ENCODE peak calls at places on chromosome 3, in four cellular contexts. One of them, this sample, is unnamed.
A peak's percentile ranks its signal among the peaks of the same experiment; 100 is the strongest.

GRCh38 chr3:106299300-106300098 is 430.7 kb upstream of the CBLB start:
- DNase-seq in stimulated activated CD4-positive, alpha-beta T cell treated with anti-CD3 and anti-CD28 coated beads, Interleukin-12 subunit alpha, Interleukin-12 subunit beta, amount 100 ng/mL, for 4 hours: no peak
- DNase-seq in hypothalamus: no peak
- DNase-seq in fibroblast of pulmonary artery: peak; percentile 34
- DNase-seq in this sample: no peak

GRCh38 chr3:57015912-57016311 is 44.6 kb upstream of the SPATA12 start:
- DNase-seq in stimulated activated CD4-positive, alpha-beta T cell treated with anti-CD3 and anti-CD28 coated beads, Interleukin-12 subunit alpha, Interleukin-12 subunit beta, amount 100 ng/mL, for 4 hours: no peak
- DNase-seq in hypothalamus: no peak
- DNase-seq in fibroblast of pulmonary artery: no peak
- DNase-seq in this sample: no peak

GRCh38 chr3:114112696-114113095 is 56.2 kb downstream of the QTRT2 start:
- DNase-seq in stimulated activated CD4-positive, alpha-beta T cell treated with anti-CD3 and anti-CD28 coated beads, Interleukin-12 subunit alpha, Interleukin-12 subunit beta, amount 100 ng/mL, for 4 hours: no peak
- DNase-seq in hypothalamus: no peak
- DNase-seq in fibroblast of pulmonary artery: peak; percentile 39
- DNase-seq in this sample: no peak

GRCh38 chr3:47542614-47543173 is 29.2 kb upstream of the ELP6 start:
- DNase-seq in stimulated activated CD4-positive, alpha-beta T cell treated with anti-CD3 and anti-CD28 coated beads, Interleukin-12 subunit alpha, Interleukin-12 subunit beta, amount 100 ng/mL, for 4 hours: no peak
- DNase-seq in hypothalamus: peak; percentile 70
- DNase-seq in fibroblast of pulmonary artery: peak; percentile 11
- DNase-seq in this sample: peak; percentile 72

GRCh38 chr3:32813180-32813579 is 4.6 kb upstream of the TRIM71 start:
- DNase-seq in stimulated activated CD4-positive, alpha-beta T cell treated with anti-CD3 and anti-CD28 coated beads, Interleukin-12 subunit alpha, Interleukin-12 subunit beta, amount 100 ng/mL, for 4 hours: no peak
- DNase-seq in hypothalamus: no peak
- DNase-seq in fibroblast of pulmonary artery: no peak
- DNase-seq in this sample: no peak

GRCh38 chr3:179933872-179934271 is 102.9 kb downstream of the PEX5L start:
- DNase-seq in stimulated activated CD4-positive, alpha-beta T cell treated with anti-CD3 and anti-CD28 coated beads, Interleukin-12 subunit alpha, Interleukin-12 subunit beta, amount 100 ng/mL, for 4 hours: no peak
- DNase-seq in hypothalamus: no peak
- DNase-seq in fibroblast of pulmonary artery: no peak
- DNase-seq in this sample: no peak

GRCh38 chr3:150315711-150316110 is 92.4 kb upstream of the TSC22D2 start:
- DNase-seq in stimulated activated CD4-positive, alpha-beta T cell treated with anti-CD3 and anti-CD28 coated beads, Interleukin-12 subunit alpha, Interleukin-12 subunit beta, amount 100 ng/mL, for 4 hours: no peak
- DNase-seq in hypothalamus: no peak
- DNase-seq in fibroblast of pulmonary artery: no peak
- DNase-seq in this sample: no peak

GRCh38 chr3:49500408-49501257 is 30.6 kb downstream of the DAG1 start:
- DNase-seq in stimulated activated CD4-positive, alpha-beta T cell treated with anti-CD3 and anti-CD28 coated beads, Interleukin-12 subunit alpha, Interleukin-12 subunit beta, amount 100 ng/mL, for 4 hours: no peak
- DNase-seq in hypothalamus: no peak
- DNase-seq in fibroblast of pulmonary artery: peak; percentile 96
- DNase-seq in this sample: no peak

GRCh38 chr3:128992926-128993460 is 883 bp downstream of the CFAP92 start:
- DNase-seq in stimulated activated CD4-positive, alpha-beta T cell treated with anti-CD3 and anti-CD28 coated beads, Interleukin-12 subunit alpha, Interleukin-12 subunit beta, amount 100 ng/mL, for 4 hours: no peak
- DNase-seq in hypothalamus: no peak
- DNase-seq in fibroblast of pulmonary artery: no peak
- DNase-seq in this sample: no peak

GRCh38 chr3:12117473-12117872 is 41.2 kb downstream of the TIMP4 start:
- DNase-seq in stimulated activated CD4-positive, alpha-beta T cell treated with anti-CD3 and anti-CD28 coated beads, Interleukin-12 subunit alpha, Interleukin-12 subunit beta, amount 100 ng/mL, for 4 hours: no peak
- DNase-seq in hypothalamus: no peak
- DNase-seq in fibroblast of pulmonary artery: no peak
- DNase-seq in this sample: no peak

GRCh38 chr3:59653405-59654119 is 603.7 kb upstream of the CFAP20DC start:
- DNase-seq in stimulated activated CD4-positive, alpha-beta T cell treated with anti-CD3 and anti-CD28 coated beads, Interleukin-12 subunit alpha, Interleukin-12 subunit beta, amount 100 ng/mL, for 4 hours: no peak
- DNase-seq in hypothalamus: no peak
- DNase-seq in fibroblast of pulmonary artery: no peak
- DNase-seq in this sample: no peak

GRCh38 chr3:197499427-197499826 is 56.3 kb downstream of the BDH1 start:
- DNase-seq in stimulated activated CD4-positive, alpha-beta T cell treated with anti-CD3 and anti-CD28 coated beads, Interleukin-12 subunit alpha, Interleukin-12 subunit beta, amount 100 ng/mL, for 4 hours: no peak
- DNase-seq in hypothalamus: no peak
- DNase-seq in fibroblast of pulmonary artery: peak; percentile 58
- DNase-seq in this sample: no peak

GRCh38 chr3:172145287-172145686 is 105.9 kb downstream of the FNDC3B start:
- DNase-seq in stimulated activated CD4-positive, alpha-beta T cell treated with anti-CD3 and anti-CD28 coated beads, Interleukin-12 subunit alpha, Interleukin-12 subunit beta, amount 100 ng/mL, for 4 hours: no peak
- DNase-seq in hypothalamus: no peak
- DNase-seq in fibroblast of pulmonary artery: no peak
- DNase-seq in this sample: no peak

GRCh38 chr3:109532257-109533216 is 195.2 kb upstream of the DPPA4 start:
- DNase-seq in stimulated activated CD4-positive, alpha-beta T cell treated with anti-CD3 and anti-CD28 coated beads, Interleukin-12 subunit alpha, Interleukin-12 subunit beta, amount 100 ng/mL, for 4 hours: peak; percentile 22
- DNase-seq in hypothalamus: no peak
- DNase-seq in fibroblast of pulmonary artery: peak; percentile 93
- DNase-seq in this sample: no peak

GRCh38 chr3:108394563-108394962 is 98.2 kb downstream of the HHLA2 start:
- DNase-seq in stimulated activated CD4-positive, alpha-beta T cell treated with anti-CD3 and anti-CD28 coated beads, Interleukin-12 subunit alpha, Interleukin-12 subunit beta, amount 100 ng/mL, for 4 hours: no peak
- DNase-seq in hypothalamus: no peak
- DNase-seq in fibroblast of pulmonary artery: no peak
- DNase-seq in this sample: no peak

GRCh38 chr3:187944391-187945179 is 199.3 kb upstream of the BCL6 start:
- DNase-seq in stimulated activated CD4-positive, alpha-beta T cell treated with anti-CD3 and anti-CD28 coated beads, Interleukin-12 subunit alpha, Interleukin-12 subunit beta, amount 100 ng/mL, for 4 hours: no peak
- DNase-seq in hypothalamus: no peak
- DNase-seq in fibroblast of pulmonary artery: no peak
- DNase-seq in this sample: no peak

GRCh38 chr3:17810759-17811158 is 68.3 kb upstream of the TBC1D5 start:
- DNase-seq in stimulated activated CD4-positive, alpha-beta T cell treated with anti-CD3 and anti-CD28 coated beads, Interleukin-12 subunit alpha, Interleukin-12 subunit beta, amount 100 ng/mL, for 4 hours: no peak
- DNase-seq in hypothalamus: no peak
- DNase-seq in fibroblast of pulmonary artery: peak; percentile 42
- DNase-seq in this sample: peak; percentile 5

GRCh38 chr3:128297401-128298138 is 144.3 kb downstream of the EEFSEC start:
- DNase-seq in stimulated activated CD4-positive, alpha-beta T cell treated with anti-CD3 and anti-CD28 coated beads, Interleukin-12 subunit alpha, Interleukin-12 subunit beta, amount 100 ng/mL, for 4 hours: no peak
- DNase-seq in hypothalamus: no peak
- DNase-seq in fibroblast of pulmonary artery: peak; percentile 45
- DNase-seq in this sample: no peak

GRCh38 chr3:139533781-139534443 is 5.6 kb downstream of the RBP1 start:
- DNase-seq in stimulated activated CD4-positive, alpha-beta T cell treated with anti-CD3 and anti-CD28 coated beads, Interleukin-12 subunit alpha, Interleukin-12 subunit beta, amount 100 ng/mL, for 4 hours: no peak
- DNase-seq in hypothalamus: peak; percentile 27
- DNase-seq in fibroblast of pulmonary artery: peak; percentile 27
- DNase-seq in this sample: peak; percentile 66

GRCh38 chr3:160400048-160400630 is 689 bp downstream of the SMC4 start:
- DNase-seq in stimulated activated CD4-positive, alpha-beta T cell treated with anti-CD3 and anti-CD28 coated beads, Interleukin-12 subunit alpha, Interleukin-12 subunit beta, amount 100 ng/mL, for 4 hours: peak; percentile 28
- DNase-seq in hypothalamus: no peak
- DNase-seq in fibroblast of pulmonary artery: peak; percentile 73
- DNase-seq in this sample: peak; percentile 16

GRCh38 chr3:175121225-175121624 is 262.1 kb downstream of the NAALADL2 start:
- DNase-seq in stimulated activated CD4-positive, alpha-beta T cell treated with anti-CD3 and anti-CD28 coated beads, Interleukin-12 subunit alpha, Interleukin-12 subunit beta, amount 100 ng/mL, for 4 hours: no peak
- DNase-seq in hypothalamus: no peak
- DNase-seq in fibroblast of pulmonary artery: no peak
- DNase-seq in this sample: no peak

GRCh38 chr3:71001303-71001702 is 582.2 kb downstream of the FOXP1 start:
- DNase-seq in stimulated activated CD4-positive, alpha-beta T cell treated with anti-CD3 and anti-CD28 coated beads, Interleukin-12 subunit alpha, Interleukin-12 subunit beta, amount 100 ng/mL, for 4 hours: no peak
- DNase-seq in hypothalamus: no peak
- DNase-seq in fibroblast of pulmonary artery: no peak
- DNase-seq in this sample: no peak

GRCh38 chr3:175818811-175819464 is 959.8 kb downstream of the NAALADL2 start:
- DNase-seq in stimulated activated CD4-positive, alpha-beta T cell treated with anti-CD3 and anti-CD28 coated beads, Interleukin-12 subunit alpha, Interleukin-12 subunit beta, amount 100 ng/mL, for 4 hours: no peak
- DNase-seq in hypothalamus: no peak
- DNase-seq in fibroblast of pulmonary artery: no peak
- DNase-seq in this sample: no peak

GRCh38 chr3:138782748-138783147 is 52.0 kb downstream of the PIK3CB start:
- DNase-seq in stimulated activated CD4-positive, alpha-beta T cell treated with anti-CD3 and anti-CD28 coated beads, Interleukin-12 subunit alpha, Interleukin-12 subunit beta, amount 100 ng/mL, for 4 hours: no peak
- DNase-seq in hypothalamus: no peak
- DNase-seq in fibroblast of pulmonary artery: no peak
- DNase-seq in this sample: no peak

GRCh38 chr3:20104167-20104661 is 64.0 kb downstream of the KAT2B start:
- DNase-seq in stimulated activated CD4-positive, alpha-beta T cell treated with anti-CD3 and anti-CD28 coated beads, Interleukin-12 subunit alpha, Interleukin-12 subunit beta, amount 100 ng/mL, for 4 hours: peak; percentile 20
- DNase-seq in hypothalamus: no peak
- DNase-seq in fibroblast of pulmonary artery: no peak
- DNase-seq in this sample: no peak

GRCh38 chr3:145024700-145025099 is 1053.1 kb downstream of the DIPK2A start:
- DNase-seq in stimulated activated CD4-positive, alpha-beta T cell treated with anti-CD3 and anti-CD28 coated beads, Interleukin-12 subunit alpha, Interleukin-12 subunit beta, amount 100 ng/mL, for 4 hours: no peak
- DNase-seq in hypothalamus: no peak
- DNase-seq in fibroblast of pulmonary artery: no peak
- DNase-seq in this sample: no peak

GRCh38 chr3:195900426-195901355 is 7.7 kb downstream of the TNK2 start:
- DNase-seq in stimulated activated CD4-positive, alpha-beta T cell treated with anti-CD3 and anti-CD28 coated beads, Interleukin-12 subunit alpha, Interleukin-12 subunit beta, amount 100 ng/mL, for 4 hours: peak; percentile 25
- DNase-seq in hypothalamus: peak; percentile 90
- DNase-seq in fibroblast of pulmonary artery: peak; percentile 56
- DNase-seq in this sample: peak; percentile 46

GRCh38 chr3:123275691-123276090 is 73.9 kb downstream of the SEC22A start:
- DNase-seq in stimulated activated CD4-positive, alpha-beta T cell treated with anti-CD3 and anti-CD28 coated beads, Interleukin-12 subunit alpha, Interleukin-12 subunit beta, amount 100 ng/mL, for 4 hours: no peak
- DNase-seq in hypothalamus: no peak
- DNase-seq in fibroblast of pulmonary artery: no peak
- DNase-seq in this sample: no peak

GRCh38 chr3:53525765-53526761 is 31.7 kb downstream of the CACNA1D start:
- DNase-seq in stimulated activated CD4-positive, alpha-beta T cell treated with anti-CD3 and anti-CD28 coated beads, Interleukin-12 subunit alpha, Interleukin-12 subunit beta, amount 100 ng/mL, for 4 hours: no peak
- DNase-seq in hypothalamus: no peak
- DNase-seq in fibroblast of pulmonary artery: peak; percentile 2
- DNase-seq in this sample: no peak

GRCh38 chr3:126497936-126498335 is 19.6 kb downstream of the UROC1 start:
- DNase-seq in stimulated activated CD4-positive, alpha-beta T cell treated with anti-CD3 and anti-CD28 coated beads, Interleukin-12 subunit alpha, Interleukin-12 subunit beta, amount 100 ng/mL, for 4 hours: no peak
- DNase-seq in hypothalamus: no peak
- DNase-seq in fibroblast of pulmonary artery: no peak
- DNase-seq in this sample: no peak

GRCh38 chr3:8603115-8603710 is 41.4 kb downstream of the SSUH2 start:
- DNase-seq in stimulated activated CD4-positive, alpha-beta T cell treated with anti-CD3 and anti-CD28 coated beads, Interleukin-12 subunit alpha, Interleukin-12 subunit beta, amount 100 ng/mL, for 4 hours: no peak
- DNase-seq in hypothalamus: no peak
- DNase-seq in fibroblast of pulmonary artery: no peak
- DNase-seq in this sample: no peak